ENCODE peak calls at places on chromosomes 16 and 17, in ten cellular contexts. P is GM23338, A is T-helper 2 cell, D is astrocyte of the cerebellum, B is CD14-positive monocyte, O is HEK293T, N is memory B cell, F is NCI-H2081, M is hepatic stellate cell, X is fibroblast of mammary gland. G is an unnamed sample.

GRCh38 chr17:80364091-80364691 is 50.8 kb upstream of the ENDOV start:
- DNase-seq in M (no peak), A (no peak), P (peak), X (peak), O (peak), F (peak), D (no peak), B (no peak), N (no peak), G (peak)

GRCh38 chr17:61511480-61512182 is 59.4 kb downstream of the TBX4 start:
- DNase-seq in M (no peak), A (no peak), N (no peak), X (no peak), O (no peak), D (no peak), F (no peak), P (no peak), B (no peak), G (no peak)

GRCh38 chr16:11142951-11143740 is 112.9 kb downstream of the SOCS1 start:
- DNase-seq in B (no peak), O (no peak), F (no peak), X (no peak), N (no peak), P (no peak), A (no peak), M (no peak), D (no peak), G (no peak)

GRCh38 chr17:30824002-30824355 is 513 bp downstream of the CRLF3 start:
- DNase-seq in O (peak), A (no peak), D (no peak), F (no peak), P (no peak), M (peak), B (no peak), X (no peak), N (no peak), G (no peak)

GRCh38 chr16:53881371-53881770 is 177.4 kb downstream of the FTO start:
- DNase-seq in P (no peak), M (no peak), O (no peak), F (no peak), N (no peak), B (no peak), D (no peak), A (no peak), X (peak), G (no peak)

GRCh38 chr17:40326832-40327199 is 17.8 kb downstream of the RARA start:
- DNase-seq in B (no peak), O (no peak), X (peak), M (no peak), P (no peak), D (no peak), N (no peak), F (no peak), A (no peak), G (no peak)

GRCh38 chr17:59668816-59669215 is 38.4 kb downstream of the PTRH2 start:
- DNase-seq in F (no peak), X (peak), D (peak), P (no peak), N (no peak), A (no peak), B (no peak), M (peak), O (no peak), G (no peak)

GRCh38 chr17:34990921-34991365 is 10.6 kb downstream of the LIG3 start:
- DNase-seq in N (no peak), O (no peak), D (no peak), X (peak), M (no peak), F (no peak), B (no peak), A (no peak), P (no peak), G (no peak)

GRCh38 chr17:28503420-28503819 is 2.7 kb upstream of the FOXN1 start:
- DNase-seq in D (no peak), X (no peak), B (no peak), A (no peak), P (no peak), O (no peak), F (no peak), N (no peak), M (no peak), G (no peak)

GRCh38 chr17:2936771-2937321 is 126.6 kb downstream of the OR1D5 start:
- DNase-seq in O (no peak), N (no peak), X (no peak), M (no peak), D (no peak), A (no peak), B (no peak), F (no peak), P (no peak), G (no peak)

GRCh38 chr17:38572665-38573365 is 32.9 kb downstream of the SRCIN1 start:
- DNase-seq in P (peak), X (no peak), D (no peak), M (no peak), O (peak), A (no peak), N (no peak), B (no peak), F (peak), G (peak)

GRCh38 chr16:46737621-46738214 is 10.4 kb downstream of the MYLK3 start:
- DNase-seq in X (no peak), F (no peak), B (no peak), D (no peak), A (no peak), P (no peak), M (no peak), O (no peak), N (no peak), G (no peak)

GRCh38 chr17:32142857-32143524 is 689 bp downstream of the RHOT1 start:
- DNase-seq in X (peak), F (no peak), N (peak), M (peak), O (peak), P (peak), D (peak), B (no peak), A (no peak), G (peak)

GRCh38 chr17:7803981-7804380 is 30.0 kb upstream of the KDM6B start:
- DNase-seq in O (no peak), X (peak), A (no peak), N (no peak), P (peak), D (no peak), M (no peak), B (no peak), F (no peak), G (no peak)

GRCh38 chr16:69929480-69929879 is 21.7 kb upstream of the CLEC18A start:
- DNase-seq in F (no peak), B (no peak), A (no peak), X (no peak), O (no peak), P (no peak), M (no peak), D (no peak), N (no peak), G (no peak)

GRCh38 chr17:29596811-29597210 is 3.9 kb downstream of the ANKRD13B start:
- DNase-seq in B (no peak), A (no peak), F (no peak), M (no peak), O (no peak), P (peak), N (no peak), X (no peak), D (no peak), G (no peak)

GRCh38 chr17:82388922-82389283 is 17.3 kb downstream of the UTS2R start:
- DNase-seq in D (no peak), B (no peak), P (no peak), X (no peak), A (no peak), O (no peak), M (no peak), N (no peak), F (no peak), G (no peak)

GRCh38 chr16:73152731-73153130 is 104.8 kb upstream of the ZFHX3 start:
- DNase-seq in N (no peak), B (no peak), A (no peak), X (no peak), P (peak), M (no peak), O (no peak), D (no peak), F (no peak), G (peak)

GRCh38 chr17:42623732-42624596 is 14.5 kb downstream of the TUBG1 start:
- DNase-seq in D (peak), F (peak), A (no peak), X (peak), P (no peak), M (no peak), N (no peak), O (no peak), B (no peak), G (no peak)

GRCh38 chr17:63652106-63652505 is 29.9 kb downstream of the MAP3K3 start:
- DNase-seq in M (no peak), O (no peak), D (no peak), A (no peak), B (no peak), F (no peak), X (peak), P (no peak), N (no peak), G (no peak)

GRCh38 chr16:85123891-85124635 is 11.8 kb upstream of the CIBAR2 start:
- DNase-seq in D (peak), A (no peak), N (no peak), O (no peak), F (no peak), B (no peak), X (peak), P (peak), M (peak), G (peak)

GRCh38 chr16:86531193-86531550 is 20.8 kb downstream of the FOXF1 start:
- DNase-seq in F (no peak), O (no peak), X (peak), M (no peak), N (no peak), D (no peak), A (no peak), B (peak), P (no peak), G (no peak)

GRCh38 chr17:32660496-32660895 is 173.7 kb downstream of the CDK5R1 start:
- DNase-seq in O (no peak), D (no peak), B (no peak), M (no peak), P (no peak), A (no peak), F (no peak), N (no peak), X (no peak), G (no peak)

GRCh38 chr16:67165121-67166034 is 833 bp downstream of the HSF4 start:
- DNase-seq in N (no peak), P (peak), M (no peak), D (no peak), X (no peak), B (no peak), A (no peak), O (no peak), F (no peak), G (peak)

GRCh38 chr16:67388191-67388590 is 5.1 kb downstream of the TPPP3 start:
- DNase-seq in O (no peak), M (no peak), N (no peak), B (no peak), P (no peak), D (no peak), F (no peak), X (no peak), A (no peak), G (no peak)

GRCh38 chr17:81519284-81520020 is 6.9 kb upstream of the ACTG1 start:
- DNase-seq in O (no peak), N (peak), X (no peak), B (peak), M (no peak), D (no peak), F (peak), P (peak), A (peak), G (peak)

GRCh38 chr17:61583242-61583641 is 7.8 kb downstream of the NACA2 start:
- DNase-seq in B (no peak), F (no peak), O (peak), P (peak), M (peak), D (peak), X (peak), A (no peak), N (no peak), G (no peak)

GRCh38 chr16:50665128-50665878 is 15.8 kb downstream of the SNX20 start:
- DNase-seq in A (peak), M (peak), F (peak), X (peak), N (peak), B (peak), D (peak), O (peak), P (peak), G (peak)

GRCh38 chr17:29844339-29845048 is 85.5 kb downstream of the SSH2 start:
- DNase-seq in F (no peak), M (no peak), O (peak), P (peak), X (peak), A (no peak), D (no peak), N (no peak), B (no peak), G (peak)

GRCh38 chr16:49799172-49799571 is 56.7 kb downstream of the ZNF423 start:
- DNase-seq in O (peak), B (no peak), A (no peak), X (no peak), P (peak), N (no peak), F (no peak), M (no peak), D (peak), G (peak)

GRCh38 chr16:22787456-22788189 is 26.3 kb upstream of the HS3ST2 start:
- DNase-seq in N (no peak), F (no peak), M (no peak), X (peak), P (no peak), A (no peak), B (peak), D (peak), O (no peak), G (no peak)

GRCh38 chr16:81564368-81565060 is 119.9 kb downstream of the CMIP start:
- DNase-seq in M (no peak), O (no peak), A (no peak), F (no peak), P (no peak), X (no peak), B (no peak), N (no peak), D (peak), G (no peak)

GRCh38 chr17:79814966-79815835 is 18.3 kb upstream of the CBX8 start:
- DNase-seq in B (no peak), N (peak), M (no peak), F (no peak), D (no peak), A (no peak), X (no peak), P (peak), O (no peak), G (peak)

GRCh38 chr17:29931253-29931932 is 1.4 kb upstream of the SSH2 start:
- DNase-seq in M (peak), F (peak), D (peak), X (peak), N (peak), A (peak), B (peak), O (peak), P (peak), G (peak)

GRCh38 chr17:17198281-17198680 is 7.9 kb downstream of the PLD6 start:
- DNase-seq in X (no peak), A (no peak), O (no peak), B (no peak), M (no peak), P (no peak), D (no peak), F (no peak), N (no peak), G (no peak)

GRCh38 chr17:8941520-8941919 is 24.0 kb downstream of the PIK3R5 start:
- DNase-seq in A (peak), X (no peak), M (no peak), P (no peak), N (peak), O (no peak), B (no peak), D (no peak), F (no peak), G (no peak)

GRCh38 chr17:27354051-27354490 is 60.2 kb downstream of the WSB1 start:
- DNase-seq in M (no peak), B (no peak), P (peak), O (no peak), X (no peak), N (no peak), A (no peak), D (no peak), F (no peak), G (no peak)

GRCh38 chr17:77839324-77840155 is 119.0 kb upstream of the TNRC6C start:
- DNase-seq in P (no peak), X (no peak), N (no peak), D (no peak), O (no peak), B (no peak), A (no peak), F (no peak), M (no peak), G (no peak)

GRCh38 chr17:56367381-56367780 is 214.1 kb downstream of the ANKFN1 start:
- DNase-seq in O (no peak), M (no peak), P (peak), N (no peak), A (no peak), X (no peak), D (no peak), B (no peak), F (no peak), G (peak)